ENCODE peak calls at places on chromosomes 12 and 14, in four cellular contexts. T is NB4; J is head of caudate nucleus; B is activated effector memory CD4-positive, alpha-beta T cell treated with anti-CD3 and anti-CD28 coated beads, Interleukin-2, amount 50 U/mL, for 16 hours. P is an unnamed sample.

GRCh38 chr12:132395192-132395907 is 66.0 kb upstream of the GALNT9 start:
- DNase-seq in T (no peak), J (no peak), B (peak), P (no peak)

GRCh38 chr12:56202838-56203237 is 13.6 kb upstream of the SMARCC2 start:
- DNase-seq in B (no peak), T (no peak), J (no peak), P (no peak)

GRCh38 chr12:92947589-92948215 is 18.6 kb upstream of the EEA1 start:
- DNase-seq in T (no peak), J (no peak), B (no peak), P (no peak)

GRCh38 chr14:94570440-94570839 is 9.2 kb downstream of the SERPINA4 start:
- DNase-seq in J (no peak), B (no peak), T (no peak), P (no peak)

GRCh38 chr12:122471324-122472226 is 29.2 kb downstream of the ZCCHC8 start:
- DNase-seq in J (no peak), B (peak), T (peak), P (peak)

GRCh38 chr12:93773122-93773871 is 96.1 kb downstream of the CRADD start:
- DNase-seq in B (peak), T (peak), J (no peak), P (no peak)

GRCh38 chr12:52601671-52602070 is 408 bp upstream of the KRT72 start:
- DNase-seq in B (no peak), J (no peak), T (no peak), P (no peak)

GRCh38 chr14:20093442-20093841 is 17.1 kb upstream of the OR4K17 start:
- DNase-seq in T (peak), J (no peak), B (no peak), P (no peak)

GRCh38 chr14:99531221-99532096 is 50.2 kb downstream of the CCNK start:
- DNase-seq in J (no peak), B (no peak), T (no peak), P (peak)

GRCh38 chr12:31728289-31728916 is 418 bp downstream of the AMN1 start:
- DNase-seq in B (no peak), T (no peak), J (peak), P (peak)

GRCh38 chr12:125417446-125417845 is 352.2 kb downstream of the AACS start:
- DNase-seq in B (no peak), T (no peak), J (no peak), P (no peak)

GRCh38 chr12:15208140-15208539 is 13.1 kb downstream of the RERG start:
- DNase-seq in J (no peak), B (no peak), T (peak), P (no peak)

GRCh38 chr12:24948816-24949722 is at the start of gene BCAT1:
- DNase-seq in B (peak), J (peak), T (peak), P (no peak)

GRCh38 chr12:26125451-26126339 is 858 bp upstream of the BHLHE41 start:
- DNase-seq in T (peak), B (peak), J (peak), P (peak)

GRCh38 chr14:92956961-92957360 is 34.0 kb downstream of the CHGA start:
- DNase-seq in J (no peak), T (no peak), B (no peak), P (peak)

GRCh38 chr12:114683709-114684097 is 272 bp downstream of the TBX3 start:
- DNase-seq in T (no peak), J (no peak), B (no peak), P (peak)

GRCh38 chr14:34629657-34630529 is at the start of gene SNX6:
- DNase-seq in B (peak), J (peak), T (peak), P (peak)

GRCh38 chr14:74660167-74660566 is 48.1 kb upstream of the LTBP2 start:
- DNase-seq in J (no peak), T (no peak), B (no peak), P (no peak)

GRCh38 chr12:52585001-52585400 is 11.4 kb upstream of the KRT74 start:
- DNase-seq in T (no peak), B (no peak), J (no peak), P (no peak)

GRCh38 chr14:94028450-94028826 is 2.3 kb downstream of the OTUB2 start:
- DNase-seq in T (peak), B (peak), J (no peak), P (peak)

P was measured in NCI-H345.